ENCODE peak calls at places on chromosome X, in six cellular contexts. X is trophoblast cell, U is H9, L is IMR-90, H is H1, A is mesenchymal stem cell. Y is an unnamed sample.

GRCh38 chrX:47502591-47503222 is 19.7 kb upstream of the ZNF41 start:
- DNase-seq in X (peak), A (peak), L (peak), H (no peak), U (no peak), Y (no peak)

GRCh38 chrX:118199997-118200396 is 83.4 kb upstream of the KLHL13 start:
- DNase-seq in L (no peak), U (no peak), X (peak), A (no peak), H (no peak), Y (no peak)

GRCh38 chrX:19698125-19698524 is 182.8 kb upstream of the MAP3K15 start:
- DNase-seq in U (no peak), A (peak), H (no peak), X (no peak), L (peak), Y (no peak)

GRCh38 chrX:3184176-3184930 is 143.1 kb downstream of the ARSF start:
- DNase-seq in U (no peak), H (no peak), X (peak), L (peak), A (peak), Y (no peak)

GRCh38 chrX:45232139-45232538 is 31.5 kb upstream of the DIPK2B start:
- DNase-seq in H (no peak), A (no peak), L (no peak), U (no peak), X (no peak), Y (no peak)

GRCh38 chrX:114615765-114616164 is 31.9 kb downstream of the HTR2C start:
- DNase-seq in H (no peak), X (no peak), U (no peak), L (no peak), A (no peak), Y (no peak)

GRCh38 chrX:9794495-9794894 is 8.3 kb downstream of the SHROOM2 start:
- DNase-seq in L (no peak), H (no peak), U (no peak), A (no peak), X (no peak), Y (no peak)

GRCh38 chrX:150683536-150684146 is 9.6 kb upstream of the MTMR1 start:
- DNase-seq in H (no peak), A (peak), X (peak), U (no peak), L (peak), Y (no peak)

GRCh38 chrX:68409154-68409553 is 24.1 kb downstream of the OPHN1 start:
- DNase-seq in L (no peak), U (no peak), H (no peak), X (no peak), A (no peak), Y (no peak)

GRCh38 chrX:46317158-46317557 is 228.1 kb downstream of the ZNF674 start:
- DNase-seq in H (no peak), L (no peak), U (no peak), X (no peak), A (no peak), Y (no peak)

GRCh38 chrX:152600853-152601635 is 36.7 kb upstream of the GABRQ start:
- DNase-seq in X (no peak), A (no peak), U (peak), L (no peak), H (no peak), Y (peak)

DNA sequence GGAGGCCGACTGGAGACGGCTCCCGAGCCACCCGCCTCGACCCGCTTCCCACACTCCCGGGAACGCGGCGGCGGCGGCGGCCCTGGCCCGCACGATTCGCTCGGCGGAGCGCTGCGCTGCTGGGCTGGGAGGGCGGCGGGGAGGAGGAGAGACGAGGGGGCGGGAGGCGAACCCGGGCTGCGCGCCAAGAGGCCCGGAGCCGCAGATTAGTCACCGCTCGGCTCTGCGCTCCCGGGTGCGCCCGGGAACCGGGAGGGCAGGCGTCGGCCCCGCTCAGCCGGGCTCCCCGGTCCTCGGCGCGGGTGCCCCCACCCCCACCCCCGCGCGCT is 11.2 kb upstream of the BCOR start:
- DNase-seq in L (peak), H (no peak), A (peak), U (peak), X (peak), Y (no peak)
- H3K4ac ChIP-seq in L (peak), H (no peak), A (peak), U (no peak), X (no peak), Y (no peak)

GRCh38 chrX:24208494-24209240 is 59.1 kb downstream of the ZFX start:
- DNase-seq in L (no peak), A (no peak), X (no peak), H (no peak), U (no peak), Y (no peak)

GRCh38 chrX:24204958-24205357 is 55.4 kb downstream of the ZFX start:
- DNase-seq in X (no peak), H (no peak), L (no peak), A (no peak), U (no peak), Y (no peak)

GRCh38 chrX:24204331-24204730 is 54.8 kb downstream of the ZFX start:
- DNase-seq in U (no peak), X (no peak), H (no peak), A (no peak), L (peak), Y (no peak)

GRCh38 chrX:24210190-24210589 is 60.7 kb downstream of the ZFX start:
- DNase-seq in X (no peak), U (no peak), A (no peak), L (no peak), H (no peak), Y (no peak)

DNA sequence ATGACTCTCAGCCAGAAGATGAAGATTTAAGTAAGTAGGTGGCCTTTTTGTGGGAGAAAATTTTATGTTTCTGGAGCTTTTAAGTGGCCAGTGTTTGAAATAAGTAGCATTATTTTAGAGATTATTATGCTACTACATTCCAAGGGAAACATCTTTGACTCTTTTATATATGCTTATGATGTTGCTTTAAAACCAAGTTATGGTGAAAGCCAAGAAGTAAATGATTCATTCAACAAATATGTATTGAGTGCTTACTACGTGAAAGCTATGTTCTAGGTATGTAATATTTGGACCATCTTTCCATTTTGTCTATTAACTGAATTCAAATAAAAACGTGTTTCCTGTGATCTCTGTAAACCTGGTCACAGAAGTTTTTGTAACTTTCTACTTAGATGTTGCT is 58.3 kb downstream of the ZFX start:
- DNase-seq in A (no peak), X (no peak), H (no peak), U (no peak), L (peak), Y (no peak)
- H3K4ac ChIP-seq in A (no peak), X (no peak), H (no peak), U (no peak), L (no peak), Y (no peak)

DNA sequence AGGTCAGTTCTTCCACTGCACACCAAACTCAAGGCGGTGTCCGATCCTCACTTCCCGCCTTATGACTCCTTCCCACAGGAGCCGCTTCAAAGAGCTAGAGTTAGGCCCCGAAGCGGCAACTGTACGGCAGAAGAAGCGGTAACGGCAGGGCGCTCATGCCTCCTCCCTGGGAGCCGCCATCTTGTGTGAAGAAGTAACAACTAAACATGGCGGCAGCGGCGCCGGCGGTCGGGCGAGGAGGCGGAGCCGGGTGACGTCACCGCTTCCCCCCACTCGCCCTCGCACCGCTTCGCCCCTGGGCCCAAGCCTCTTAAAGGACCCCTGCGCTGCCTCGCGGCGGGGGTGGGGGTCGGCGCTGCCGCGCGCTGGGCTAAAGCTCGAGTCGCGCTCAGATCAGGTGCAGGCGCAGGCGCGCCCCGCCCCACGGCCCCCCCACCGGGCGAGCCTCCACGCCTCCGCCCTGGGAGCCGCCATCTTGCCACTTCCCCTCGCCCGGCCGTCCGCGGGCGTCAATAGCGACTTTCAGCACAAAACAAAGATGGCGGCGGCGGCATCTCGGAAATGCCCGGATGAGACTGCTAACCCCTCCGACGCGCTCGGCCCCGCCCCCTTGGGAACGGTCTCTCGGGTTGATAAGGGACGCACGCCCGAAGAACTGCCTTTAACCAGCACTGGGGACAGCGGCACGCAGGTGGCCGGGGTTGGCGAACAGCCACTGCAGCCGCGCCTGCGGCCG is at the start of gene HCFC1:
- DNase-seq in U (peak), A (peak), L (peak), X (peak), H (no peak), Y (peak)
- H3K4ac ChIP-seq in U (peak), A (peak), L (peak), X (peak), H (peak), Y (peak)

DNA sequence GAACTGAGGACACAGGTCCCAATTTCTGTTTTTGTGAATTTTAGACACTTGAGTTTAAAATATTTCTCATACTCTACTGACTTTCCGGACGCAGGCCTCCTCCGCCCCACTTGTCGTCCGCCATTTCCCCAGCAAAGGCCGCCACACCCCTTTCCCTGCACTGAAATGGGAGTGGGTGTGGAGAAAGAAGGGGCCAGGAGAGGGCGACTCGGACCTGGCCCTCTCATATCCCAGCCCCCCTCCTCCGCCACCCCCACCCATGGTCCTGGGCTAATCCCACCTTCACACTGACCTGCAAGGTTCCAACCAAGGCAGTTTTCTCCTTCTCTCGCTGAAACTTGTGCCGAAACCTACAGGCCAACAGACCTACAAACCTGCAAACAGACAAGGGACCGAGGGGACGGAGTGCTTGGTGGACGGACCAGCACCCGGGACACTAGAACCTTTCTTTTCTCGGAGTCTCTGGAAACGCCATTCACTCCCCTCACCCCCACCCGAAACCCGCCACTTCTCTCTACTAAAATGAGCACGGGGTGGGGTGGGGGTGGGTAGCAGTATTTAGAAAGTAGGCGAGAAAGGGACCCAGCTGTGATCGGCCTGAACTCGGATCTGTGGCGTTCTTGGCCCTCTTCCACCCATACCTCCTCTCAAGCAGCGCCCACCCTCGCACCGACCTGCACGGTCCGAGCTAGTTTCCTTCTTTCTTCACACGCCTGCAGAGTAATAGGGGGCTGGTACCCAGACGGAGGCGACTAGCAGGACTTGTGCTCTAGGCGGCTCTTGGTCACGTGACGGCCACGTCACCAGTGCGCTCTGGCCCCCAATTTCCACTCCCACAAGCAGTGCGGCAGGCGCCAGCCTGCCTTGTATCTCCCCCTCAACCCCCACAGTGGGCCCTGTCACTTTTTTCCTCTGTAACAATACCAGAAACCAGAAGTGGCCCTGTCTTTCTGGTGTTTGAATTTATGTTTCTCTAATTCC is at the start of gene ARMCX6:
- DNase-seq in H (no peak), L (peak), X (peak), U (peak), A (peak), Y (peak)
- H3K4ac ChIP-seq in H (no peak), L (peak), X (peak), U (no peak), A (peak), Y (no peak)

GRCh38 chrX:78624884-78625283 is 34.2 kb downstream of the RTL3 start:
- DNase-seq in U (no peak), H (no peak), L (no peak), X (no peak), A (no peak), Y (no peak)
- H3K4ac ChIP-seq in U (no peak), H (no peak), L (no peak), X (no peak), A (no peak), Y (no peak)

GRCh38 chrX:101390664-101391525 is at the start of gene RPL36A:
- DNase-seq in X (peak), U (peak), L (peak), H (peak), A (peak), Y (peak)
- H3K4ac ChIP-seq in X (peak), U (no peak), L (peak), H (peak), A (peak), Y (no peak)

DNA sequence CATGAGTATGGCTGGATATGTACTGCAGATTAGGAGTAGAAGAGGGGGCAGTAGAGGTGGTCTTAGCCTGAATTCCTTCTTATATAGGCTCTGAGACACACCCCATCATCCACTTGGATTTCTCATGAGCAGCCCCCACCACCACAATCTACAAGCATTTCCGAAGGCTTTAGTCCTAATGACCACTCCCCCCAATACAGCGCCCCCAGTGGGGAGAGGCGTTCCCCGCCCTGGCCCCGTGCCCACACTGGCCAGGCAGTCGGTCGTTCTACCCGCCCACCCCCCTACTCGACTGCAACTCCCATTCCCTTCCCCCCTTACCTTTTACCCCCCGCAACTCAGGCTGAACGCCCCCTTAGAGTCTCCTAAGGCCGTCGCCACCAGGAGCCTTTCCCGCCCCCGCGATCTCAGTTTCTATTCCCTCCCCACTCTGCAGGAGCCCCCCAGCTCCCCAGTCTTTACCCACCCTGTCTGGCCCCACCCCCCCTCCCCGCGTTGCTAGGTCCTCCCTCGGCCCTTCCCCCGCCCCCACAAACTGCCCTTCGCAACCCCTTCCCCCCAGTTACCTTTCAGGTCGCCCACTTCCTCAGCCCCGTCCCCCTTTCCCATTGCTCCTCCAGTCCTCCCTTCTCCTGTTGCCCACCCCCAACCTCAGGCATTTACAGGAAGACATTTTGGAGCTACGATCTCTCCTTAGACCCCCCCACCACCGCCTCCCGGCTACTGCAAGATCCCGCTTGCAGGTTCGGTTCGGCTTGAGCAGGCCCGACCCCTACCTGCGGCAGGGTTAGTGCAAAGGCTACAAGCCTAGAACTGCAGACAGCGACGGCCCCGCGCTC is 468 bp downstream of the ZMYM3 start:
- DNase-seq in A (peak), L (peak), U (peak), X (peak), H (no peak), Y (peak)
- H3K4ac ChIP-seq in A (peak), L (peak), U (no peak), X (peak), H (no peak), Y (peak)

DNA sequence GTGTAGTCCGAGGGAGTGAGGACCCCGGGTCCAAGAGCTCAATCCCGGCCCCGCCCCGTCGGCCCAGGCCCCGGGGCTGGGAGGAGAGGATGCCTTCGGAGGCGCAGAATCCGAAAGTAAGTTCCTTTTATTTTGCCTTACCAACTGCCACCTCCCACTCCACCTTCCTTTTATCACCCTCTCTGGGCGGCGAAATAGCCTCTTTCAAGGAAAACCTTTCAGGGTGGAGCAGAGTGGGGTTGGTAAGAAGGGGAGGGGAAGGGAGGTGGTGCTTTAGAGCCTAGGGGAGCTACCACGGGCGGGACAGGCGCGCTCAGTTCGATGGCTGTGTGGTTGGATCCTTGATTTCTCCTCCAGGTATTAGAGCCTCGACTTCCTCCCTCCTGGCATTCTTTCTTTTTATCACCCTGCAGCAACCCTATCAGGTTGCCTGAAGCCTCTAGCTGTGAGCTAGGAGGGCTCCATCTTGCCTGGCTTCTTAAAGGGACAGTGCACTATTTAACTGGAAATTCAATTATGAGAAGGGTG is 191.2 kb downstream of the RRAGB start:
- DNase-seq in L (no peak), A (peak), X (peak), H (no peak), U (peak), Y (peak)
- H3K4ac ChIP-seq in L (peak), A (no peak), X (peak), H (no peak), U (no peak), Y (no peak)